ENCODE peak calls at places on chromosomes 5 and 9, in ten cellular contexts. N, G, U, D, I, J, X, B, O and C are unnamed samples.

GRCh38 chr5:132909702-132910101 is 36.2 kb downstream of the LEAP2 start:
- DNase-seq in N (no peak), G (no peak), U (no peak), D (no peak), I (no peak), J (no peak), X (no peak), B (no peak), O (no peak), C (no peak)

GRCh38 chr9:101028346-101029299 is at the start of gene PLPPR1:
- DNase-seq in N (peak), G (peak), U (peak), D (peak), I (peak), J (no peak), X (peak), B (peak), O (no peak), C (no peak)

GRCh38 chr5:72608297-72608696 is 101.1 kb upstream of the ZNF366 start:
- DNase-seq in N (no peak), G (peak), U (no peak), D (peak), I (no peak), J (no peak), X (peak), B (no peak), O (no peak), C (no peak)

GRCh38 chr5:140926211-140926902 is at the start of gene PCDHAC1:
- DNase-seq in N (peak), G (peak), U (peak), D (peak), I (peak), J (no peak), X (peak), B (peak), O (peak), C (no peak)

GRCh38 chr5:110351451-110351850 is 375.0 kb downstream of the TMEM232 start:
- DNase-seq in N (no peak), G (peak), U (no peak), D (no peak), I (no peak), J (no peak), X (no peak), B (no peak), O (no peak), C (no peak)

GRCh38 chr5:73497537-73498056 is 645 bp upstream of the BTF3 start:
- DNase-seq in N (no peak), G (no peak), U (no peak), D (peak), I (no peak), J (no peak), X (no peak), B (no peak), O (no peak), C (no peak)

GRCh38 chr9:127187231-127187956 is 65.0 kb upstream of the ANGPTL2 start:
- DNase-seq in N (peak), G (peak), U (peak), D (peak), I (no peak), J (no peak), X (no peak), B (no peak), O (peak), C (no peak)

GRCh38 chr9:78707481-78707977 is 410.6 kb downstream of the PSAT1 start:
- DNase-seq in N (peak), G (no peak), U (no peak), D (peak), I (no peak), J (no peak), X (no peak), B (no peak), O (no peak), C (no peak)

GRCh38 chr5:159341914-159342313 is 11.6 kb upstream of the IL12B start:
- DNase-seq in N (peak), G (peak), U (peak), D (peak), I (no peak), J (peak), X (peak), B (no peak), O (no peak), C (peak)

GRCh38 chr5:12023614-12024241 is 119.5 kb upstream of the CTNND2 start:
- DNase-seq in N (peak), G (peak), U (no peak), D (peak), I (peak), J (no peak), X (no peak), B (no peak), O (no peak), C (no peak)

GRCh38 chr9:101458955-101459631 is 23.5 kb upstream of the ALDOB start:
- DNase-seq in N (peak), G (peak), U (no peak), D (peak), I (peak), J (no peak), X (no peak), B (no peak), O (no peak), C (no peak)

GRCh38 chr5:102421647-102422046 is 77.2 kb downstream of the SLCO6A1 start:
- DNase-seq in N (no peak), G (no peak), U (no peak), D (no peak), I (no peak), J (no peak), X (no peak), B (no peak), O (no peak), C (no peak)

GRCh38 chr5:14665949-14666741 is 1.6 kb downstream of the OTULIN start:
- DNase-seq in N (peak), G (peak), U (peak), D (no peak), I (no peak), J (peak), X (no peak), B (no peak), O (no peak), C (peak)

GRCh38 chr9:134059661-134060395 is 8.0 kb downstream of the BRD3 start:
- DNase-seq in N (no peak), G (no peak), U (peak), D (no peak), I (no peak), J (no peak), X (peak), B (peak), O (no peak), C (no peak)

GRCh38 chr5:32724526-32724925 is 13.4 kb downstream of the NPR3 start:
- DNase-seq in N (no peak), G (no peak), U (no peak), D (no peak), I (no peak), J (no peak), X (no peak), B (no peak), O (no peak), C (no peak)

GRCh38 chr5:132182366-132183040 is 45.1 kb downstream of the P4HA2 start:
- DNase-seq in N (peak), G (no peak), U (no peak), D (no peak), I (no peak), J (no peak), X (no peak), B (no peak), O (no peak), C (no peak)

GRCh38 chr5:148921350-148921749 is 94.9 kb downstream of the ADRB2 start:
- DNase-seq in N (no peak), G (no peak), U (no peak), D (no peak), I (no peak), J (no peak), X (no peak), B (no peak), O (no peak), C (no peak)
- TF ChIP-seq CTCF in N (no peak), G (no peak), U (no peak), D (no peak), I (no peak), J (no peak), X (no peak), B (no peak), O (no peak), C (no peak)

DNA sequence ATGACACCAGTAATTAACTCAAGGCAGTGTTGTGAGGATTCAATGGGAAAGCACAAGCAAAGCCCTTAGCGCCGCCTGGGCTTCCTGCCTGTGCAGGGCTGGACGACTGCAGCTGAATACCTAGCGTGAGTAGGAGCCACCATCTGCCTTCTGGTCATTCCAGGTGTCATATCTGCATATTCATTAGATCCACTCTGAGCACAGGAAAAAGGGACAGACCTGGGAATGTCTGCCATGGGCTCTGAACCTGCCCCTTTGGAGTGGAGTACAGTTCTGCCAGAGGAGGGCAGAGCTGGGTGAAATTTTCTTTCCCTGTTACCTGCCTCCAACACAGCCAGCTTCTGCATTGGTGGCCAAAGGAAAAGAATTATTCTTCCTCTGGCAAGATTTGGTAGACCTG is 298.8 kb downstream of the NSG2 start:
- DNase-seq in N (no peak), G (no peak), U (no peak), D (no peak), I (no peak), J (no peak), X (no peak), B (no peak), O (no peak), C (no peak)
- TF ChIP-seq CTCF in N (no peak), G (no peak), U (no peak), D (no peak), I (no peak), J (no peak), X (no peak), B (no peak), O (no peak), C (no peak)

GRCh38 chr9:3863686-3864085 is 337.9 kb upstream of the RFX3 start:
- DNase-seq in N (no peak), G (peak), U (no peak), D (peak), I (no peak), J (no peak), X (no peak), B (no peak), O (no peak), C (no peak)
- TF ChIP-seq CTCF in N (no peak), G (no peak), U (no peak), D (no peak), I (no peak), J (no peak), X (no peak), B (no peak), O (no peak), C (no peak)

DNA sequence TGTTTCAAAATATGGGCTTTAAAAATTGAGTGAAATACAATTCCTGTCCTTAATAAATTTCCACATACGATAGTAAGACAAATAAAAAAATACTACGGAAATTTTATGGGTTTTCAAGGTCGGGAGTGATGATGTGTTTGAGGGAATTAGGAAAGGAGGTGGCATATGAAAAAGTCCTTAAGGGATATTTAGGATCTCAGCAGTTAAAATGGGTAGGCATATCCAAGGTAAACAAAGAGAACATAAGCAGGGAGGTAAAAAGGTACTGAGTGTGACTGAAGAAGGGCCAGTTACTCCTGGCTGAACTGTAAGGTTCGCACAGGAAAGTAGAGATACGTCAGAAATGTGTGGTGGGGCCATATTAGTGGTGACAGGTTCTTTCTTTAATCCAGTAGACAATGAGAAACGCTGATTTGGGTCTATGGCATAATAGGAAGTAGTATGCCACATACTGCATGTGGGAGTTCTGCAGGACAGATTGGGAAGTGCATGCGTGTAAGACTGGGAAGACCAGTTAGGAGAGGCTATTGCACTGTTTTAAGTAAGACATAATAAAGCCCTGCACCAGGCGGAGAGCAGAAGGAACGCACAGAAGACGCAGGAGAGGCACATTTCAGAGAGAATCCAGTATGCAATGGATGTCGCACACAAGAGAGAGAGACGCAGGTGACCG is 932 bp upstream of the HMGCR start:
- DNase-seq in N (peak), G (peak), U (no peak), D (peak), I (no peak), J (no peak), X (peak), B (no peak), O (no peak), C (no peak)
- TF ChIP-seq CTCF in N (peak), G (peak), U (peak), D (peak), I (peak), J (no peak), X (no peak), B (peak), O (no peak), C (no peak)

DNA sequence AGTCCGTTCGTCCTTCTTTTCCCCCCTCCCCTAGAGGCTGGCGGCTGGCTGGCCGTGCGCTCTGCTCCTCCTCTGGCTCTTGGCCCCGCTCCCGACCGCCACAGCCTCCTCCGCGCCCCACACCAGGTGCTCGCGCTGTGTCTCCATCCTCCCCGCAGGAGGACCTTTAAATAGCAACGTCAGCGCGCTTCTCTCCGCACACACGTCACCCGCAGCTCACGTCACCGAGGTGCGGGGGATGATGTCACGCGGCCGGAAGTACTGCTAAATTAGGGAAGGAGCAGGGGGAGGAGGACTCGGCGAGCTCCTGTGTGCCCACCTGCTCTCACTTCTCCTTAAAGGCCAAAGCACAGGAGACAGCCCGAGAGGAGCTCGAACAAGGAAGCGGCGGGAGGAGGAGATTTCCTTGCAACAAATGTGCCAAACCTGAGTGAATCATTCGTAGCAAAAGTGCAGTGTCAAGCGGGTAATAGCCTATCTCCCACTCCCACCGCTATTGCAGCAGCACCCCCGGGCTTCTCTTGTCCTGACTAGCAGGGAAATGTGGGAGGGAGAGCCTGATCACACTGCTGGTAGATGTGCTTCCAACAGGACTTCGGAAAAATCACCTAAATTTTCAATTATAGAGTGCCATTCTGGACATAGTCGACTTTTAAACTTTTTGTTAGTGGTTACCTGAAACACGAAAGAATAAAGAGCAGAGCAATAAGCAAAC is 614 bp upstream of the HOMER1 start:
- DNase-seq in N (peak), G (peak), U (peak), D (peak), I (peak), J (peak), X (peak), B (peak), O (peak), C (peak)
- TF ChIP-seq CTCF in N (no peak), G (no peak), U (no peak), D (no peak), I (peak), J (no peak), X (no peak), B (no peak), O (no peak), C (no peak)

GRCh38 chr9:112000743-112001142 is 104.1 kb downstream of the UGCG start:
- DNase-seq in N (no peak), G (no peak), U (no peak), D (no peak), I (no peak), J (no peak), X (no peak), B (no peak), O (no peak), C (no peak)
- TF ChIP-seq CTCF in N (no peak), G (peak), U (no peak), D (no peak), I (no peak), J (no peak), X (no peak), B (no peak), O (no peak), C (no peak)